ENCODE peak calls at places on chromosomes 5 and 9, in ten cellular contexts. One of them, this sample, is unnamed.

GRCh38 chr5:4868140-4868735 is 271.9 kb upstream of the ADAMTS16 start:
- DNase-seq in Peyer's patch: no peak
- DNase-seq in CD4-positive, alpha-beta T cell: no peak
- DNase-seq in activated B cell treated with CpG ODN at 0.5 μM for 24 hours: no peak
- DNase-seq in hepatocyte: peak; percentile 74
- DNase-seq in right atrium auricular region: no peak
- DNase-seq in kidney epithelial cell: peak; percentile 12
- DNase-seq in body of pancreas: peak; percentile 68
- DNase-seq in lower lobe of right lung: peak; percentile 53
- DNase-seq in cardiac muscle cell: peak; percentile 69
- DNase-seq in this sample: no peak

GRCh38 chr9:115285806-115286205 is 167.8 kb upstream of the TNC start:
- DNase-seq in hepatocyte: no peak
- DNase-seq in kidney epithelial cell: no peak
- DNase-seq in cardiac muscle cell: no peak
- DNase-seq in right atrium auricular region: no peak
- DNase-seq in CD4-positive, alpha-beta T cell: no peak
- DNase-seq in activated B cell treated with CpG ODN at 0.5 μM for 24 hours: no peak
- DNase-seq in body of pancreas: no peak
- DNase-seq in Peyer's patch: no peak
- DNase-seq in lower lobe of right lung: no peak
- DNase-seq in this sample: no peak

GRCh38 chr5:157348049-157348400 is 82.1 kb downstream of the CYFIP2 start:
- DNase-seq in body of pancreas: no peak
- DNase-seq in right atrium auricular region: peak; percentile 55
- DNase-seq in Peyer's patch: no peak
- DNase-seq in hepatocyte: no peak
- DNase-seq in cardiac muscle cell: no peak
- DNase-seq in CD4-positive, alpha-beta T cell: no peak
- DNase-seq in lower lobe of right lung: no peak
- DNase-seq in activated B cell treated with CpG ODN at 0.5 μM for 24 hours: no peak
- DNase-seq in kidney epithelial cell: no peak
- DNase-seq in this sample: no peak

GRCh38 chr9:121651295-121652036 is at the start of gene DAB2IP:
- DNase-seq in right atrium auricular region: no peak
- DNase-seq in cardiac muscle cell: peak; percentile 89
- DNase-seq in Peyer's patch: peak; percentile 78
- DNase-seq in hepatocyte: peak; percentile 90
- DNase-seq in lower lobe of right lung: no peak
- DNase-seq in body of pancreas: peak; percentile 66
- DNase-seq in kidney epithelial cell: no peak
- DNase-seq in activated B cell treated with CpG ODN at 0.5 μM for 24 hours: no peak
- DNase-seq in CD4-positive, alpha-beta T cell: no peak
- DNase-seq in this sample: no peak

GRCh38 chr5:101035425-101035824 is 132.3 kb upstream of the ST8SIA4 start:
- DNase-seq in hepatocyte: no peak
- DNase-seq in cardiac muscle cell: no peak
- DNase-seq in Peyer's patch: no peak
- DNase-seq in right atrium auricular region: no peak
- DNase-seq in body of pancreas: no peak
- DNase-seq in CD4-positive, alpha-beta T cell: no peak
- DNase-seq in lower lobe of right lung: no peak
- DNase-seq in kidney epithelial cell: no peak
- DNase-seq in activated B cell treated with CpG ODN at 0.5 μM for 24 hours: no peak
- DNase-seq in this sample: no peak

GRCh38 chr9:118721923-118722322 is 647.3 kb downstream of the BRINP1 start:
- DNase-seq in lower lobe of right lung: no peak
- DNase-seq in right atrium auricular region: no peak
- DNase-seq in activated B cell treated with CpG ODN at 0.5 μM for 24 hours: no peak
- DNase-seq in body of pancreas: no peak
- DNase-seq in CD4-positive, alpha-beta T cell: no peak
- DNase-seq in kidney epithelial cell: no peak
- DNase-seq in Peyer's patch: no peak
- DNase-seq in cardiac muscle cell: no peak
- DNase-seq in hepatocyte: no peak
- DNase-seq in this sample: no peak

GRCh38 chr5:129104910-129105455 is 10.4 kb downstream of the ISOC1 start:
- DNase-seq in activated B cell treated with CpG ODN at 0.5 μM for 24 hours: no peak
- DNase-seq in lower lobe of right lung: no peak
- DNase-seq in CD4-positive, alpha-beta T cell: no peak
- DNase-seq in body of pancreas: no peak
- DNase-seq in kidney epithelial cell: no peak
- DNase-seq in right atrium auricular region: no peak
- DNase-seq in cardiac muscle cell: no peak
- DNase-seq in hepatocyte: no peak
- DNase-seq in Peyer's patch: no peak
- DNase-seq in this sample: no peak

GRCh38 chr5:137606401-137606800 is 107.3 kb upstream of the SPOCK1 start:
- DNase-seq in CD4-positive, alpha-beta T cell: no peak
- DNase-seq in Peyer's patch: no peak
- DNase-seq in lower lobe of right lung: no peak
- DNase-seq in hepatocyte: no peak
- DNase-seq in right atrium auricular region: no peak
- DNase-seq in cardiac muscle cell: no peak
- DNase-seq in kidney epithelial cell: no peak
- DNase-seq in body of pancreas: no peak
- DNase-seq in activated B cell treated with CpG ODN at 0.5 μM for 24 hours: no peak
- DNase-seq in this sample: no peak

GRCh38 chr5:37724395-37725125 is 115.3 kb downstream of the GDNF start:
- DNase-seq in hepatocyte: no peak
- DNase-seq in Peyer's patch: no peak
- DNase-seq in kidney epithelial cell: no peak
- DNase-seq in CD4-positive, alpha-beta T cell: no peak
- DNase-seq in right atrium auricular region: no peak
- DNase-seq in body of pancreas: no peak
- DNase-seq in cardiac muscle cell: no peak
- DNase-seq in activated B cell treated with CpG ODN at 0.5 μM for 24 hours: no peak
- DNase-seq in lower lobe of right lung: no peak
- DNase-seq in this sample: no peak
- TF ChIP-seq CTCF in hepatocyte: no peak
- TF ChIP-seq CTCF in Peyer's patch: no peak
- TF ChIP-seq CTCF in kidney epithelial cell: no peak
- TF ChIP-seq CTCF in CD4-positive, alpha-beta T cell: no peak
- TF ChIP-seq CTCF in right atrium auricular region: no peak
- TF ChIP-seq CTCF in body of pancreas: no peak
- TF ChIP-seq CTCF in cardiac muscle cell: no peak
- TF ChIP-seq CTCF in activated B cell treated with CpG ODN at 0.5 μM for 24 hours: no peak
- TF ChIP-seq CTCF in lower lobe of right lung: no peak
- TF ChIP-seq CTCF in this sample: no peak

GRCh38 chr5:123289210-123289609 is 134.0 kb downstream of the CEP120 start:
- DNase-seq in CD4-positive, alpha-beta T cell: no peak
- DNase-seq in cardiac muscle cell: no peak
- DNase-seq in kidney epithelial cell: no peak
- DNase-seq in body of pancreas: no peak
- DNase-seq in right atrium auricular region: no peak
- DNase-seq in Peyer's patch: no peak
- DNase-seq in lower lobe of right lung: no peak
- DNase-seq in hepatocyte: no peak
- DNase-seq in activated B cell treated with CpG ODN at 0.5 μM for 24 hours: no peak
- DNase-seq in this sample: no peak
- TF ChIP-seq CTCF in CD4-positive, alpha-beta T cell: no peak
- TF ChIP-seq CTCF in cardiac muscle cell: no peak
- TF ChIP-seq CTCF in kidney epithelial cell: no peak
- TF ChIP-seq CTCF in body of pancreas: no peak
- TF ChIP-seq CTCF in right atrium auricular region: no peak
- TF ChIP-seq CTCF in Peyer's patch: no peak
- TF ChIP-seq CTCF in lower lobe of right lung: no peak
- TF ChIP-seq CTCF in hepatocyte: no peak
- TF ChIP-seq CTCF in activated B cell treated with CpG ODN at 0.5 μM for 24 hours: no peak
- TF ChIP-seq CTCF in this sample: no peak

GRCh38 chr5:34685485-34686197 is 29.5 kb downstream of the RAI14 start:
- DNase-seq in CD4-positive, alpha-beta T cell: no peak
- DNase-seq in right atrium auricular region: no peak
- DNase-seq in lower lobe of right lung: no peak
- DNase-seq in activated B cell treated with CpG ODN at 0.5 μM for 24 hours: no peak
- DNase-seq in hepatocyte: no peak
- DNase-seq in body of pancreas: no peak
- DNase-seq in kidney epithelial cell: no peak
- DNase-seq in Peyer's patch: no peak
- DNase-seq in cardiac muscle cell: no peak
- DNase-seq in this sample: no peak

GRCh38 chr5:34686762-34687268 is 30.7 kb downstream of the RAI14 start:
- DNase-seq in Peyer's patch: peak; percentile 58
- DNase-seq in hepatocyte: peak; percentile 94
- DNase-seq in kidney epithelial cell: peak; percentile 100
- DNase-seq in lower lobe of right lung: peak; percentile 76
- DNase-seq in activated B cell treated with CpG ODN at 0.5 μM for 24 hours: no peak
- DNase-seq in cardiac muscle cell: peak; percentile 90
- DNase-seq in body of pancreas: peak; percentile 96
- DNase-seq in CD4-positive, alpha-beta T cell: no peak
- DNase-seq in right atrium auricular region: peak; percentile 90
- DNase-seq in this sample: no peak

GRCh38 chr5:34684980-34685352 is 28.8 kb downstream of the RAI14 start:
- DNase-seq in kidney epithelial cell: no peak
- DNase-seq in CD4-positive, alpha-beta T cell: no peak
- DNase-seq in Peyer's patch: no peak
- DNase-seq in hepatocyte: no peak
- DNase-seq in lower lobe of right lung: no peak
- DNase-seq in activated B cell treated with CpG ODN at 0.5 μM for 24 hours: no peak
- DNase-seq in cardiac muscle cell: no peak
- DNase-seq in body of pancreas: no peak
- DNase-seq in right atrium auricular region: no peak
- DNase-seq in this sample: no peak

GRCh38 chr5:34682926-34683623 is 26.9 kb downstream of the RAI14 start:
- DNase-seq in cardiac muscle cell: no peak
- DNase-seq in body of pancreas: peak; percentile 61
- DNase-seq in CD4-positive, alpha-beta T cell: no peak
- DNase-seq in activated B cell treated with CpG ODN at 0.5 μM for 24 hours: no peak
- DNase-seq in Peyer's patch: no peak
- DNase-seq in kidney epithelial cell: peak; percentile 92
- DNase-seq in lower lobe of right lung: no peak
- DNase-seq in hepatocyte: no peak
- DNase-seq in right atrium auricular region: no peak
- DNase-seq in this sample: no peak

GRCh38 chr5:34684281-34684979 is 28.3 kb downstream of the RAI14 start:
- DNase-seq in CD4-positive, alpha-beta T cell: no peak
- DNase-seq in Peyer's patch: no peak
- DNase-seq in activated B cell treated with CpG ODN at 0.5 μM for 24 hours: no peak
- DNase-seq in kidney epithelial cell: peak; percentile 92
- DNase-seq in right atrium auricular region: no peak
- DNase-seq in cardiac muscle cell: peak; percentile 17
- DNase-seq in body of pancreas: peak; percentile 48
- DNase-seq in hepatocyte: peak; percentile 75
- DNase-seq in lower lobe of right lung: no peak
- DNase-seq in this sample: no peak
- TF ChIP-seq CTCF in CD4-positive, alpha-beta T cell: no peak
- TF ChIP-seq CTCF in Peyer's patch: no peak
- TF ChIP-seq CTCF in activated B cell treated with CpG ODN at 0.5 μM for 24 hours: no peak
- TF ChIP-seq CTCF in kidney epithelial cell: no peak
- TF ChIP-seq CTCF in right atrium auricular region: no peak
- TF ChIP-seq CTCF in cardiac muscle cell: peak; percentile 8
- TF ChIP-seq CTCF in body of pancreas: no peak
- TF ChIP-seq CTCF in hepatocyte: no peak
- TF ChIP-seq CTCF in lower lobe of right lung: no peak
- TF ChIP-seq CTCF in this sample: no peak

GRCh38 chr5:170338933-170339779 is 41.6 kb upstream of the LCP2 start:
- DNase-seq in Peyer's patch: no peak
- DNase-seq in lower lobe of right lung: no peak
- DNase-seq in activated B cell treated with CpG ODN at 0.5 μM for 24 hours: peak; percentile 35
- DNase-seq in right atrium auricular region: no peak
- DNase-seq in cardiac muscle cell: no peak
- DNase-seq in CD4-positive, alpha-beta T cell: peak; percentile 61
- DNase-seq in hepatocyte: no peak
- DNase-seq in body of pancreas: no peak
- DNase-seq in kidney epithelial cell: no peak
- DNase-seq in this sample: peak; percentile 64
- TF ChIP-seq CTCF in Peyer's patch: peak; percentile 61
- TF ChIP-seq CTCF in lower lobe of right lung: peak; percentile 68
- TF ChIP-seq CTCF in activated B cell treated with CpG ODN at 0.5 μM for 24 hours: peak; percentile 48
- TF ChIP-seq CTCF in right atrium auricular region: peak; percentile 26
- TF ChIP-seq CTCF in cardiac muscle cell: peak; percentile 28
- TF ChIP-seq CTCF in CD4-positive, alpha-beta T cell: peak; percentile 98
- TF ChIP-seq CTCF in hepatocyte: peak; percentile 32
- TF ChIP-seq CTCF in body of pancreas: peak; percentile 36
- TF ChIP-seq CTCF in kidney epithelial cell: no peak
- TF ChIP-seq CTCF in this sample: peak; percentile 84

DNA sequence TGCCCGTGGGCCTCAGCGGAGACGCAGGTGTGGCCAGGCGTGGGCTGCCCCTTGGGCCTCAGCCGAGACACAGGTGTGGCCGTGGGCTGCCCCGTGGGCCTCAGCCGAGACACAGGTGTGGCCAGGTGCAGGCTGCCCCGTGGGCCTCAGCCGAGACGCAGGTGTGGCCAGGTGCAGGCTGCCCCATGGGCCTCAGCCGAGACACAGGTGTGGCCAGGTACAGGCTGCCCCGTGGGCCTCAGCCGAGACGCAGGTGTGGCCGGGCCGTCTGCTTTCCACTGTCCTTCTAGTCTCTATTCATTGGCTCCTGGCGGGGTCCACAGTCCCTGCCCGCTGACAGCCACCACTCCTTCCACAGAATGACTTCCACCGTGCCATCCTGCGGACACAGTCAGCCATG is 56.1 kb downstream of the KCNT1 start:
- DNase-seq in right atrium auricular region: no peak
- DNase-seq in CD4-positive, alpha-beta T cell: no peak
- DNase-seq in activated B cell treated with CpG ODN at 0.5 μM for 24 hours: no peak
- DNase-seq in lower lobe of right lung: no peak
- DNase-seq in cardiac muscle cell: no peak
- DNase-seq in hepatocyte: no peak
- DNase-seq in kidney epithelial cell: no peak
- DNase-seq in body of pancreas: no peak
- DNase-seq in Peyer's patch: no peak
- DNase-seq in this sample: no peak
- TF ChIP-seq CTCF in right atrium auricular region: no peak
- TF ChIP-seq CTCF in CD4-positive, alpha-beta T cell: no peak
- TF ChIP-seq CTCF in activated B cell treated with CpG ODN at 0.5 μM for 24 hours: no peak
- TF ChIP-seq CTCF in lower lobe of right lung: no peak
- TF ChIP-seq CTCF in cardiac muscle cell: no peak
- TF ChIP-seq CTCF in hepatocyte: no peak
- TF ChIP-seq CTCF in kidney epithelial cell: no peak
- TF ChIP-seq CTCF in body of pancreas: no peak
- TF ChIP-seq CTCF in Peyer's patch: no peak
- TF ChIP-seq CTCF in this sample: no peak

This sample was measured in CD14-positive monocyte.